ENCODE peak calls at places on chromosomes 1 and 21, in five cellular contexts. L is AG04450, K is astrocyte of the spinal cord, I is heart right ventricle, M is choroid plexus epithelial cell. D is an unnamed sample.

GRCh38 chr1:115158181-115158580 is 68.9 kb upstream of the TSPAN2 start:
- DNase-seq in K (peak; percentile 54), I (no peak), M (peak; percentile 74), L (no peak), D (no peak)

GRCh38 chr1:9289724-9290493 is 2.8 kb upstream of the SPSB1 start:
- DNase-seq in M (peak; percentile 78), L (peak; percentile 71), I (no peak), K (peak; percentile 54), D (peak; percentile 58)

GRCh38 chr1:187038789-187039188 is 210.0 kb downstream of the PLA2G4A start:
- DNase-seq in K (peak; percentile 50), I (no peak), L (peak; percentile 7), M (peak; percentile 63), D (no peak)

GRCh38 chr21:15293251-15293650 is 228.5 kb upstream of the NRIP1 start:
- DNase-seq in K (peak; percentile 93), L (peak; percentile 74), M (peak; percentile 93), I (no peak), D (peak; percentile 44)

GRCh38 chr1:76260279-76260678 is 185.7 kb downstream of the ST6GALNAC3 start:
- DNase-seq in I (no peak), M (no peak), K (no peak), L (no peak), D (no peak)

GRCh38 chr1:205590457-205590768 is 41.4 kb downstream of the ELK4 start:
- DNase-seq in I (no peak), K (no peak), L (no peak), M (no peak), D (no peak)

GRCh38 chr21:38434913-38435533 is 63.3 kb downstream of the ERG start:
- DNase-seq in K (peak; percentile 90), M (peak; percentile 81), I (no peak), L (peak; percentile 10), D (no peak)

GRCh38 chr1:3425486-3426215 is 28.8 kb upstream of the ARHGEF16 start:
- DNase-seq in I (no peak), L (no peak), M (no peak), K (no peak), D (no peak)

GRCh38 chr21:36566606-36567005 is 86.7 kb upstream of the CLDN14 start:
- DNase-seq in K (no peak), I (no peak), M (no peak), L (no peak), D (no peak)

GRCh38 chr1:233945573-233945972 is 41.1 kb downstream of the SLC35F3 start:
- DNase-seq in L (no peak), M (no peak), I (no peak), K (peak; percentile 50), D (no peak)

GRCh38 chr1:224640587-224640986 is 24.5 kb downstream of the CNIH3 start:
- DNase-seq in M (no peak), K (no peak), L (no peak), I (no peak), D (no peak)
- H3K4me3 ChIP-seq in M (no peak overlapping the region), K (no peak overlapping the region), L (no peak overlapping the region), I (no peak overlapping the region), D (no peak overlapping the region)

GRCh38 chr1:14340244-14340800 is 258.2 kb upstream of the KAZN start:
- DNase-seq in I (no peak), M (peak; percentile 11), K (no peak), L (no peak), D (no peak)
- H3K4me3 ChIP-seq in I (no peak overlapping the region), M (no peak overlapping the region), K (no peak overlapping the region), L (no peak overlapping the region), D (no peak overlapping the region)

DNA sequence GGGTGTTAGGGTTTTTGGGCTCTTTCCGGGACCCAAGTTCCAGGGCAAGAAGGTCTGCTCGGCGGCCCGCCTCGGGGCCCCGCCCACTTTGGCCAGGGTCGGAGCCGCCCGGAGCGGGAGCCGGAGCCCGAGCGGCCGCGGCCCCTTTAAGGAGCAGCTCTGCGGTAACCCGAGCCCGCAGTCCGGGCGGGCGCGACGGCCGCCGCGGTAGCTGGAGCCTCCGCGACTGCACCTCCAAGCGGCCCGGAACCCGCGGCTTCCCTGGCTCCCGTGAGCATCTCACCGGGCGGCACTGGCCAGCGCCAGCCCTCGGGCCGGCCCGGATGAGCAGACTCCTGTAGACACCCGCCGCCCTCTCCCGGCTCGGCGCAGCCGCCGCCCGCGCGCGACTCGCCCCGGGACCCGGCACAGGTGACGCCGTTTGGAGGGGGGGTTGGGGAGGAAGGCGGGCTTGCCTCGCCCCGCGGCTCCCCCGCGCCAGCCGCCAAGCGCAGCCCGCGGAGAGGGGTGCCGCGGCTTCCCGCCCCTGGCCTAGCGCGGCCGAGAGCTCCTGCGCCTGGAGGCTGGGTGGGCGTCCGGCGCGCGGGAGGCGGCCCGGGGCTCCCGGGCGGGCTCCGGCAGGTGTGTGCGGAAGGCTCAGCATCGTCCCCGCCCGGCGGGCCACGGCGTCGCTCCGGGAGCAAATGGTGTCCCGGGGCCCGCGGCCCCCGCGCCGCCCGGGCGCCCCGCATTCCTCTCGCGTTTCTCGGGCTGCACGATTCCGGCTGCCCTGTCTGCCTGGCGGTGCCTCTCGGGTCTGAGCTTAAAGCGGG is at the start of gene TLCD4:
- DNase-seq in L (no peak), I (peak; percentile 39), M (peak; percentile 16), K (peak; percentile 30), D (no peak)
- H3K4me3 ChIP-seq in L (peak within 1 kb of the TSS; percentile 66), I (peak within 1 kb of the TSS; percentile 71), M (peak within 1 kb of the TSS; percentile 57), K (peak within 1 kb of the TSS; percentile 49), D (peak within 1 kb of the TSS; percentile 54)

GRCh38 chr1:211336775-211337174 is 10.1 kb downstream of the TRAF5 start:
- DNase-seq in I (no peak), K (no peak), M (no peak), L (no peak), D (no peak)

GRCh38 chr1:211333906-211334305 is 7.3 kb downstream of the TRAF5 start:
- DNase-seq in L (no peak), K (no peak), I (no peak), M (no peak), D (no peak)

GRCh38 chr1:211334986-211335385 is 8.4 kb downstream of the TRAF5 start:
- DNase-seq in I (no peak), L (no peak), M (no peak), K (no peak), D (no peak)

GRCh38 chr1:211336161-211336560 is 9.5 kb downstream of the TRAF5 start:
- DNase-seq in L (no peak), K (no peak), M (no peak), I (no peak), D (no peak)

GRCh38 chr1:211335507-211336157 is 9.0 kb downstream of the TRAF5 start:
- DNase-seq in M (no peak), I (no peak), K (no peak), L (no peak), D (no peak)
- H3K4me3 ChIP-seq in M (no peak overlapping the region), I (no peak overlapping the region), K (no peak overlapping the region), L (no peak overlapping the region), D (no peak overlapping the region)

GRCh38 chr1:247060771-247061170 is 17.8 kb downstream of the ZNF670 start:
- DNase-seq in K (no peak), L (no peak), M (no peak), I (no peak), D (no peak)

GRCh38 chr1:247056071-247056470 is 22.5 kb downstream of the ZNF670 start:
- DNase-seq in L (no peak), M (peak; percentile 60), I (no peak), K (no peak), D (no peak)

DNA sequence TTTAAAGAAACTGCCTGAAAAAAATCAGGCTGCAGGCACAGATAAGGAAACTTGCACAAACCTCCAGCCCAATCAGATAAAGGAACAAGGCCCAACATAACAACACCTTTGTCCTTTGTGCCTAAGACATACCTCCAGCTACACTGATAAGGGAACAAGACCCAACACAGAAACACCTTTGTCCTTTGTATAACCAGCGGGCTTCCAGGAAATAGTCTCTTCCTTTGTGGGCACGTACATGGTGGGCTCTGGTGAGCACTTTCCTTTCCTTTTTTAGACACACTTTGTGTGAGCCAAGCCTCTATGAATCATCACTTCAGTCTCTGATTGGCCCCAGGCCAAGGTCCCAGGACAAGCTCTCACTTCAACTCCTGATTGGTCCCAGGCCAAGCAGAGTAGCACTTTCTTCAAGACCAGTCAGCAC is 23.6 kb downstream of the ZNF670 start:
- DNase-seq in I (no peak), K (peak; percentile 52), L (no peak), M (peak; percentile 85), D (no peak)
- H3K4me3 ChIP-seq in I (no peak overlapping the region), K (no peak overlapping the region), L (no peak overlapping the region), M (no peak overlapping the region), D (no peak overlapping the region)

GRCh38 chr1:12592496-12592895 is 25.5 kb downstream of the DHRS3 start:
- DNase-seq in I (no peak), L (no peak), M (no peak), K (no peak), D (no peak)

GRCh38 chr1:12594490-12594889 is 23.5 kb downstream of the DHRS3 start:
- DNase-seq in L (no peak), M (no peak), K (no peak), I (no peak), D (no peak)

GRCh38 chr1:12593621-12594066 is 24.4 kb downstream of the DHRS3 start:
- DNase-seq in M (peak; percentile 74), I (no peak), K (no peak), L (no peak), D (no peak)

GRCh38 chr1:12588695-12589094 is 29.3 kb downstream of the DHRS3 start:
- DNase-seq in I (no peak), M (no peak), L (no peak), K (no peak), D (no peak)

GRCh38 chr1:12591267-12591938 is 26.6 kb downstream of the DHRS3 start:
- DNase-seq in M (no peak), L (no peak), K (peak; percentile 40), I (peak; percentile 80), D (no peak)
- H3K4me3 ChIP-seq in M (no peak overlapping the region), L (no peak overlapping the region), K (no peak overlapping the region), I (no peak overlapping the region), D (no peak overlapping the region)

D was measured in AG04449.